ENCODE peak calls at places on chromosome 21, in eight cellular contexts. One of them, this sample, is unnamed.

GRCh38 chr21:45093064-45093532 is 18.7 kb downstream of the ADARB1 start:
- DNase-seq in heart right ventricle: peak; percentile 54
- DNase-seq in PC-9: no peak
- DNase-seq in effector memory CD4-positive, alpha-beta T cell: no peak
- DNase-seq in mesenchymal stem cell: no peak
- DNase-seq in HAP-1: no peak
- DNase-seq in SK-N-SH: no peak
- DNase-seq in body of pancreas: peak; percentile 29
- DNase-seq in this sample: peak; percentile 74

GRCh38 chr21:25334046-25334730 is 273.1 kb downstream of the MRPL39 start:
- DNase-seq in heart right ventricle: no peak
- DNase-seq in PC-9: no peak
- DNase-seq in effector memory CD4-positive, alpha-beta T cell: no peak
- DNase-seq in mesenchymal stem cell: no peak
- DNase-seq in HAP-1: no peak
- DNase-seq in SK-N-SH: no peak
- DNase-seq in body of pancreas: no peak
- DNase-seq in this sample: no peak

GRCh38 chr21:38171723-38172344 is 85.0 kb upstream of the KCNJ15 start:
- DNase-seq in heart right ventricle: no peak
- DNase-seq in PC-9: no peak
- DNase-seq in effector memory CD4-positive, alpha-beta T cell: no peak
- DNase-seq in mesenchymal stem cell: peak; percentile 84
- DNase-seq in HAP-1: no peak
- DNase-seq in SK-N-SH: no peak
- DNase-seq in body of pancreas: no peak
- DNase-seq in this sample: peak; percentile 54

GRCh38 chr21:37974081-37974480 is 57.8 kb upstream of the KCNJ6 start:
- DNase-seq in heart right ventricle: no peak
- DNase-seq in PC-9: no peak
- DNase-seq in effector memory CD4-positive, alpha-beta T cell: no peak
- DNase-seq in mesenchymal stem cell: no peak
- DNase-seq in HAP-1: no peak
- DNase-seq in SK-N-SH: no peak
- DNase-seq in body of pancreas: no peak
- DNase-seq in this sample: no peak

GRCh38 chr21:45572783-45573451 is 30.7 kb upstream of the SLC19A1 start:
- DNase-seq in heart right ventricle: no peak
- DNase-seq in PC-9: no peak
- DNase-seq in effector memory CD4-positive, alpha-beta T cell: no peak
- DNase-seq in mesenchymal stem cell: no peak
- DNase-seq in HAP-1: no peak
- DNase-seq in SK-N-SH: no peak
- DNase-seq in body of pancreas: no peak
- DNase-seq in this sample: no peak

GRCh38 chr21:23960769-23961168 is 1646.5 kb downstream of the MRPL39 start:
- DNase-seq in heart right ventricle: no peak
- DNase-seq in PC-9: no peak
- DNase-seq in effector memory CD4-positive, alpha-beta T cell: no peak
- DNase-seq in mesenchymal stem cell: no peak
- DNase-seq in HAP-1: no peak
- DNase-seq in SK-N-SH: no peak
- DNase-seq in body of pancreas: no peak
- DNase-seq in this sample: no peak

GRCh38 chr21:39377444-39378050 is 28.7 kb upstream of the HMGN1 start:
- DNase-seq in heart right ventricle: no peak
- DNase-seq in PC-9: peak; percentile 60
- DNase-seq in effector memory CD4-positive, alpha-beta T cell: no peak
- DNase-seq in mesenchymal stem cell: no peak
- DNase-seq in HAP-1: no peak
- DNase-seq in SK-N-SH: no peak
- DNase-seq in body of pancreas: no peak
- DNase-seq in this sample: no peak

GRCh38 chr21:45132841-45133573 is 58.6 kb downstream of the ADARB1 start:
- DNase-seq in heart right ventricle: no peak
- DNase-seq in PC-9: no peak
- DNase-seq in effector memory CD4-positive, alpha-beta T cell: no peak
- DNase-seq in mesenchymal stem cell: no peak
- DNase-seq in HAP-1: no peak
- DNase-seq in SK-N-SH: no peak
- DNase-seq in body of pancreas: no peak
- DNase-seq in this sample: peak; percentile 63

GRCh38 chr21:35238119-35238518 is 189.0 kb upstream of the RUNX1 start:
- DNase-seq in heart right ventricle: no peak
- DNase-seq in PC-9: no peak
- DNase-seq in effector memory CD4-positive, alpha-beta T cell: no peak
- DNase-seq in mesenchymal stem cell: no peak
- DNase-seq in HAP-1: no peak
- DNase-seq in SK-N-SH: no peak
- DNase-seq in body of pancreas: no peak
- DNase-seq in this sample: no peak

GRCh38 chr21:35237287-35237686 is 188.2 kb upstream of the RUNX1 start:
- DNase-seq in heart right ventricle: no peak
- DNase-seq in PC-9: no peak
- DNase-seq in effector memory CD4-positive, alpha-beta T cell: no peak
- DNase-seq in mesenchymal stem cell: no peak
- DNase-seq in HAP-1: no peak
- DNase-seq in SK-N-SH: no peak
- DNase-seq in body of pancreas: no peak
- DNase-seq in this sample: no peak

GRCh38 chr21:35239811-35240219 is 190.7 kb upstream of the RUNX1 start:
- DNase-seq in heart right ventricle: peak; percentile 11
- DNase-seq in PC-9: no peak
- DNase-seq in effector memory CD4-positive, alpha-beta T cell: no peak
- DNase-seq in mesenchymal stem cell: no peak
- DNase-seq in HAP-1: no peak
- DNase-seq in SK-N-SH: peak; percentile 25
- DNase-seq in body of pancreas: no peak
- DNase-seq in this sample: peak; percentile 25

GRCh38 chr21:35244514-35244913 is 195.4 kb upstream of the RUNX1 start:
- DNase-seq in heart right ventricle: no peak
- DNase-seq in PC-9: no peak
- DNase-seq in effector memory CD4-positive, alpha-beta T cell: no peak
- DNase-seq in mesenchymal stem cell: peak; percentile 66
- DNase-seq in HAP-1: no peak
- DNase-seq in SK-N-SH: no peak
- DNase-seq in body of pancreas: peak; percentile 26
- DNase-seq in this sample: peak; percentile 49

GRCh38 chr21:35243171-35243570 is 194.1 kb upstream of the RUNX1 start:
- DNase-seq in heart right ventricle: no peak
- DNase-seq in PC-9: peak; percentile 66
- DNase-seq in effector memory CD4-positive, alpha-beta T cell: no peak
- DNase-seq in mesenchymal stem cell: no peak
- DNase-seq in HAP-1: no peak
- DNase-seq in SK-N-SH: no peak
- DNase-seq in body of pancreas: no peak
- DNase-seq in this sample: no peak
- H3K9me3 ChIP-seq in heart right ventricle: no peaks in the 10 kb centered on the region
- H3K9me3 ChIP-seq in PC-9: no peaks in the 10 kb centered on the region
- H3K9me3 ChIP-seq in effector memory CD4-positive, alpha-beta T cell: no peaks in the 10 kb centered on the region
- H3K9me3 ChIP-seq in mesenchymal stem cell: no peaks in the 10 kb centered on the region
- H3K9me3 ChIP-seq in HAP-1: no peaks in the 10 kb centered on the region
- H3K9me3 ChIP-seq in SK-N-SH: no peaks in the 10 kb centered on the region
- H3K9me3 ChIP-seq in body of pancreas: no peaks in the 10 kb centered on the region
- H3K9me3 ChIP-seq in this sample: no peaks in the 10 kb centered on the region

DNA sequence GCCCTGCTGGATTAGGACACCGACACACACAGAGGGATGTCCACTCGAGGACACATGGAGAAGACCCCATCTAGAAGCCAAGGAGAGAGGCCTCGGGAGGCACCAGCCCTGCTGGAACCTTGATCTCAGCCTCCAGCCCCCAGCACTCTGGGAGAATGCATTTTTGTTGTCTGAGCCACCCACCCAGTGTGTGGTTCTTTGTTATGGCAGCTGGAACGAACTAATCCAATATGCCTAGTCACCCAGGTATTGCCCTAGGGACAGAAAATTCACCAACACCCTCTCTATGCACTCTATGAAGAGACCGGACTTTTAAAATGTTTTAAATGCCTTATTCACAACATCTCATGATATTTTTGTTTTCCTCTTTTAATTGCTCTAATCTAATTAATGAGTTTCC is 117.4 kb downstream of the CRYAA start:
- DNase-seq in heart right ventricle: no peak
- DNase-seq in PC-9: no peak
- DNase-seq in effector memory CD4-positive, alpha-beta T cell: no peak
- DNase-seq in mesenchymal stem cell: no peak
- DNase-seq in HAP-1: no peak
- DNase-seq in SK-N-SH: no peak
- DNase-seq in body of pancreas: no peak
- DNase-seq in this sample: no peak
- H3K9me3 ChIP-seq in heart right ventricle: peaks cover 9% of the 10 kb centered on the region
- H3K9me3 ChIP-seq in PC-9: no peaks in the 10 kb centered on the region
- H3K9me3 ChIP-seq in effector memory CD4-positive, alpha-beta T cell: no peaks in the 10 kb centered on the region
- H3K9me3 ChIP-seq in mesenchymal stem cell: peaks cover 18% of the 10 kb centered on the region
- H3K9me3 ChIP-seq in HAP-1: no peaks in the 10 kb centered on the region
- H3K9me3 ChIP-seq in SK-N-SH: no peaks in the 10 kb centered on the region
- H3K9me3 ChIP-seq in body of pancreas: no peaks in the 10 kb centered on the region
- H3K9me3 ChIP-seq in this sample: no peaks in the 10 kb centered on the region

DNA sequence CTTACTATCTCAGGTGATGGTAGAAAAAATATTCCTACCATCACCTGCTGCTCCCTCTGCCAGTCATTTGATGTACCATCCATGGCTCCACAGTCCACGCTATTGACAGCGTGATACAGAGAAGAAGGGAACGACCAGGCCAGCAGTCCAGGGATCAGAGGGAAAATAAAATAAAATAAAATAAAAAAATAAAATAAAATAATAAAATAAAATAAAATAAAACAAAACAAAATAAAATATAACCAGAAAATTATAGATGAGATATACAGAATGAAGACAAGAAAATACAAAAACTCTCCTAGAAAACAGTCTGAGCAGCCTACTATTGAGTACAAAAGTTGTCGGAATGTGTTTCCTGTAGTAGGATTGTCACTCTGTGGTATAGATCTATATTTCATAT is 619.4 kb upstream of the TMPRSS15 start:
- DNase-seq in heart right ventricle: no peak
- DNase-seq in PC-9: no peak
- DNase-seq in effector memory CD4-positive, alpha-beta T cell: no peak
- DNase-seq in mesenchymal stem cell: no peak
- DNase-seq in HAP-1: no peak
- DNase-seq in SK-N-SH: no peak
- DNase-seq in body of pancreas: no peak
- DNase-seq in this sample: no peak
- H3K9me3 ChIP-seq in heart right ventricle: no peaks in the 10 kb centered on the region
- H3K9me3 ChIP-seq in PC-9: no peaks in the 10 kb centered on the region
- H3K9me3 ChIP-seq in effector memory CD4-positive, alpha-beta T cell: no peaks in the 10 kb centered on the region
- H3K9me3 ChIP-seq in mesenchymal stem cell: peaks cover 3% of the 10 kb centered on the region
- H3K9me3 ChIP-seq in HAP-1: no peaks in the 10 kb centered on the region
- H3K9me3 ChIP-seq in SK-N-SH: no peaks in the 10 kb centered on the region
- H3K9me3 ChIP-seq in body of pancreas: no peaks in the 10 kb centered on the region
- H3K9me3 ChIP-seq in this sample: no peaks in the 10 kb centered on the region

DNA sequence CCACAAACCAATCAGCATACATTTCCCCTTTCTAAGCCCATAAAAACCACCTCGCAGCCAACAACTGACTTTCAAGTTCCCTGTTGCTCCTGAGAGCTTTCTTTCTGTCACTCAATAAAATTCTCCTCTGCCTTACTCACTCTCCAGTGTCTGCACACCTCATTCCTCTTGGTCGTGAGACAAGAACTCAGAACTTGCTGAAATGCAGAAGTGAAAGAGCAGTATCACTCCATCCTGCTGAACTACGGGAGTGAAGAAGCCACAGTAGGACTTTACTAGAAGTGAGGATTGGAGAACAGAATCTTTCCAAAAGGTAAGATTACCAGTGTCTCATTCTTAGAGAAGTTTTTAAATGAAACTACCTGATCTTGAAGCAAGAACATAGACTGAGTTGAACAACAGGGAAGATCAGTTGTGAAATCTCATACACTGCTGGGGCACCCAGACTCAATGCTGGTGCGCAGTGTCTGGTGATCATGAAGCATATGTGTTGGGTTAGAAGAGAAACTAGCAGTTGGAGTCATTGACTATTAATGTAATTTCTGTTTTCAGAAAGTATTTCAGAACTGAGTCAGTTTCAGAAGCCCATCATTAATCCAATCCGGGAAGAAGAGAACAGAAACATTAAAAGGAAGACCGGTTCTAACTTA is 726.9 kb upstream of the TMPRSS15 start:
- DNase-seq in heart right ventricle: no peak
- DNase-seq in PC-9: no peak
- DNase-seq in effector memory CD4-positive, alpha-beta T cell: no peak
- DNase-seq in mesenchymal stem cell: no peak
- DNase-seq in HAP-1: no peak
- DNase-seq in SK-N-SH: no peak
- DNase-seq in body of pancreas: no peak
- DNase-seq in this sample: no peak
- H3K9me3 ChIP-seq in heart right ventricle: peaks cover 13% of the 10 kb centered on the region
- H3K9me3 ChIP-seq in PC-9: no peaks in the 10 kb centered on the region
- H3K9me3 ChIP-seq in effector memory CD4-positive, alpha-beta T cell: no peaks in the 10 kb centered on the region
- H3K9me3 ChIP-seq in mesenchymal stem cell: peaks cover 4% of the 10 kb centered on the region
- H3K9me3 ChIP-seq in HAP-1: no peaks in the 10 kb centered on the region
- H3K9me3 ChIP-seq in SK-N-SH: no peaks in the 10 kb centered on the region
- H3K9me3 ChIP-seq in body of pancreas: no peaks in the 10 kb centered on the region
- H3K9me3 ChIP-seq in this sample: peaks cover 2% of the 10 kb centered on the region

This sample was measured in right cardiac atrium.